ENCODE peak calls at places on chromosome 22, in nine cellular contexts. One of them, this sample, is unnamed.
A peak's percentile ranks its signal among the peaks of the same experiment; 100 is the strongest.

GRCh38 chr22:50267591-50268390 is 2.4 kb downstream of the MAPK11 start:
- DNase-seq in sigmoid colon: peak; percentile 82
- DNase-seq in body of pancreas: peak; percentile 78
- DNase-seq in AG04450: no peak
- DNase-seq in OCI-LY7: peak; percentile 71
- DNase-seq in cardiac fibroblast: peak; percentile 55
- DNase-seq in dorsolateral prefrontal cortex: peak; percentile 59
- DNase-seq in ovary: peak; percentile 79
- DNase-seq in BJ: no peak
- DNase-seq in this sample: no peak

GRCh38 chr22:46086577-46087335 is 63.6 kb upstream of the PPARA start:
- DNase-seq in AG04450: no peak
- DNase-seq in sigmoid colon: peak; percentile 73
- DNase-seq in OCI-LY7: no peak
- DNase-seq in ovary: no peak
- DNase-seq in cardiac fibroblast: peak; percentile 80
- DNase-seq in body of pancreas: no peak
- DNase-seq in BJ: no peak
- DNase-seq in dorsolateral prefrontal cortex: no peak
- DNase-seq in this sample: no peak

GRCh38 chr22:48144318-48144717 is 1381.9 kb downstream of the TBC1D22A start:
- DNase-seq in body of pancreas: no peak
- DNase-seq in ovary: no peak
- DNase-seq in cardiac fibroblast: no peak
- DNase-seq in sigmoid colon: no peak
- DNase-seq in BJ: no peak
- DNase-seq in dorsolateral prefrontal cortex: no peak
- DNase-seq in AG04450: no peak
- DNase-seq in OCI-LY7: no peak
- DNase-seq in this sample: no peak

GRCh38 chr22:32509045-32509444 is 34.4 kb downstream of the FBXO7 start:
- DNase-seq in BJ: no peak
- DNase-seq in AG04450: no peak
- DNase-seq in ovary: no peak
- DNase-seq in dorsolateral prefrontal cortex: no peak
- DNase-seq in sigmoid colon: no peak
- DNase-seq in body of pancreas: no peak
- DNase-seq in cardiac fibroblast: no peak
- DNase-seq in OCI-LY7: no peak
- DNase-seq in this sample: no peak

GRCh38 chr22:41983516-41983915 is 14.3 kb downstream of the SEPTIN3 start:
- DNase-seq in OCI-LY7: no peak
- DNase-seq in ovary: no peak
- DNase-seq in cardiac fibroblast: peak; percentile 52
- DNase-seq in body of pancreas: no peak
- DNase-seq in dorsolateral prefrontal cortex: no peak
- DNase-seq in BJ: peak; percentile 48
- DNase-seq in AG04450: no peak
- DNase-seq in sigmoid colon: no peak
- DNase-seq in this sample: peak; percentile 69

GRCh38 chr22:30635273-30636225 is at the start of gene SLC35E4:
- DNase-seq in OCI-LY7: peak; percentile 91
- DNase-seq in AG04450: peak; percentile 78
- DNase-seq in sigmoid colon: peak; percentile 98
- DNase-seq in dorsolateral prefrontal cortex: peak; percentile 97
- DNase-seq in cardiac fibroblast: peak; percentile 93
- DNase-seq in body of pancreas: peak; percentile 94
- DNase-seq in BJ: no peak
- DNase-seq in ovary: peak; percentile 98
- DNase-seq in this sample: peak; percentile 46

GRCh38 chr22:47322854-47323253 is 560.4 kb downstream of the TBC1D22A start:
- DNase-seq in cardiac fibroblast: no peak
- DNase-seq in ovary: no peak
- DNase-seq in sigmoid colon: no peak
- DNase-seq in BJ: no peak
- DNase-seq in AG04450: no peak
- DNase-seq in OCI-LY7: no peak
- DNase-seq in body of pancreas: no peak
- DNase-seq in dorsolateral prefrontal cortex: no peak
- DNase-seq in this sample: no peak

GRCh38 chr22:45246060-45246985 is 5.6 kb upstream of the KIAA0930 start:
- DNase-seq in cardiac fibroblast: peak; percentile 91
- DNase-seq in OCI-LY7: no peak
- DNase-seq in dorsolateral prefrontal cortex: no peak
- DNase-seq in BJ: peak; percentile 97
- DNase-seq in AG04450: peak; percentile 94
- DNase-seq in ovary: peak; percentile 60
- DNase-seq in sigmoid colon: peak; percentile 93
- DNase-seq in body of pancreas: peak; percentile 96
- DNase-seq in this sample: peak; percentile 94

GRCh38 chr22:29767289-29768051 is at the start of gene UQCR10:
- DNase-seq in cardiac fibroblast: peak; percentile 94
- DNase-seq in sigmoid colon: peak; percentile 96
- DNase-seq in BJ: no peak
- DNase-seq in OCI-LY7: peak; percentile 93
- DNase-seq in ovary: peak; percentile 90
- DNase-seq in dorsolateral prefrontal cortex: peak; percentile 93
- DNase-seq in body of pancreas: peak; percentile 95
- DNase-seq in AG04450: peak; percentile 69
- DNase-seq in this sample: peak; percentile 61

GRCh38 chr22:23496445-23496833 is 83.7 kb downstream of the IGLL1 start:
- DNase-seq in dorsolateral prefrontal cortex: no peak
- DNase-seq in body of pancreas: no peak
- DNase-seq in OCI-LY7: no peak
- DNase-seq in cardiac fibroblast: no peak
- DNase-seq in BJ: no peak
- DNase-seq in AG04450: no peak
- DNase-seq in ovary: no peak
- DNase-seq in sigmoid colon: peak; percentile 26
- DNase-seq in this sample: no peak

GRCh38 chr22:33883961-33884808 is 36.1 kb downstream of the LARGE1 start:
- DNase-seq in dorsolateral prefrontal cortex: no peak
- DNase-seq in cardiac fibroblast: no peak
- DNase-seq in OCI-LY7: no peak
- DNase-seq in ovary: no peak
- DNase-seq in AG04450: no peak
- DNase-seq in sigmoid colon: no peak
- DNase-seq in BJ: no peak
- DNase-seq in body of pancreas: no peak
- DNase-seq in this sample: no peak

GRCh38 chr22:20060700-20061480 is 19.2 kb upstream of the DGCR8 start:
- DNase-seq in dorsolateral prefrontal cortex: no peak
- DNase-seq in OCI-LY7: no peak
- DNase-seq in body of pancreas: no peak
- DNase-seq in cardiac fibroblast: no peak
- DNase-seq in BJ: no peak
- DNase-seq in AG04450: no peak
- DNase-seq in ovary: no peak
- DNase-seq in sigmoid colon: no peak
- DNase-seq in this sample: no peak

GRCh38 chr22:25494774-25495173 is 69.7 kb upstream of the GRK3 start:
- DNase-seq in BJ: no peak
- DNase-seq in body of pancreas: no peak
- DNase-seq in AG04450: no peak
- DNase-seq in cardiac fibroblast: no peak
- DNase-seq in sigmoid colon: no peak
- DNase-seq in dorsolateral prefrontal cortex: no peak
- DNase-seq in OCI-LY7: no peak
- DNase-seq in ovary: no peak
- DNase-seq in this sample: no peak

GRCh38 chr22:35054064-35054463 is 11.9 kb upstream of the ISX start:
- DNase-seq in body of pancreas: no peak
- DNase-seq in cardiac fibroblast: no peak
- DNase-seq in sigmoid colon: no peak
- DNase-seq in ovary: no peak
- DNase-seq in dorsolateral prefrontal cortex: no peak
- DNase-seq in BJ: no peak
- DNase-seq in OCI-LY7: no peak
- DNase-seq in AG04450: no peak
- DNase-seq in this sample: no peak

GRCh38 chr22:43186272-43187170 is at the start of gene TTLL12:
- DNase-seq in OCI-LY7: peak; percentile 74
- DNase-seq in AG04450: no peak
- DNase-seq in ovary: peak; percentile 60
- DNase-seq in body of pancreas: peak; percentile 64
- DNase-seq in BJ: no peak
- DNase-seq in sigmoid colon: peak; percentile 75
- DNase-seq in cardiac fibroblast: peak; percentile 35
- DNase-seq in dorsolateral prefrontal cortex: peak; percentile 29
- DNase-seq in this sample: no peak

GRCh38 chr22:23207786-23208325 is 27.5 kb downstream of the BCR start:
- DNase-seq in cardiac fibroblast: no peak
- DNase-seq in BJ: no peak
- DNase-seq in AG04450: no peak
- DNase-seq in dorsolateral prefrontal cortex: no peak
- DNase-seq in OCI-LY7: peak; percentile 92
- DNase-seq in ovary: no peak
- DNase-seq in sigmoid colon: no peak
- DNase-seq in body of pancreas: peak; percentile 17
- DNase-seq in this sample: no peak

GRCh38 chr22:42544686-42545085 is 9.1 kb upstream of the SERHL2 start:
- DNase-seq in AG04450: no peak
- DNase-seq in BJ: no peak
- DNase-seq in ovary: no peak
- DNase-seq in body of pancreas: no peak
- DNase-seq in OCI-LY7: no peak
- DNase-seq in sigmoid colon: no peak
- DNase-seq in dorsolateral prefrontal cortex: no peak
- DNase-seq in cardiac fibroblast: peak; percentile 76
- DNase-seq in this sample: no peak

GRCh38 chr22:37639070-37639760 is at the start of gene SH3BP1:
- DNase-seq in OCI-LY7: peak; percentile 67
- DNase-seq in sigmoid colon: no peak
- DNase-seq in ovary: peak; percentile 62
- DNase-seq in body of pancreas: peak; percentile 37
- DNase-seq in dorsolateral prefrontal cortex: peak; percentile 54
- DNase-seq in AG04450: no peak
- DNase-seq in BJ: no peak
- DNase-seq in cardiac fibroblast: no peak
- DNase-seq in this sample: no peak

GRCh38 chr22:37639771-37640590 is 512 bp downstream of the SH3BP1 start:
- DNase-seq in AG04450: no peak
- DNase-seq in BJ: no peak
- DNase-seq in body of pancreas: no peak
- DNase-seq in sigmoid colon: no peak
- DNase-seq in dorsolateral prefrontal cortex: no peak
- DNase-seq in ovary: no peak
- DNase-seq in cardiac fibroblast: no peak
- DNase-seq in OCI-LY7: peak; percentile 53
- DNase-seq in this sample: no peak

GRCh38 chr22:37641251-37641949 is 1.9 kb downstream of the SH3BP1 start:
- DNase-seq in AG04450: no peak
- DNase-seq in OCI-LY7: no peak
- DNase-seq in body of pancreas: no peak
- DNase-seq in cardiac fibroblast: no peak
- DNase-seq in dorsolateral prefrontal cortex: no peak
- DNase-seq in ovary: no peak
- DNase-seq in sigmoid colon: no peak
- DNase-seq in BJ: no peak
- DNase-seq in this sample: no peak

GRCh38 chr22:37638351-37639069 is 959 bp upstream of the SH3BP1 start:
- DNase-seq in AG04450: no peak
- DNase-seq in body of pancreas: no peak
- DNase-seq in dorsolateral prefrontal cortex: no peak
- DNase-seq in sigmoid colon: no peak
- DNase-seq in cardiac fibroblast: no peak
- DNase-seq in OCI-LY7: no peak
- DNase-seq in BJ: no peak
- DNase-seq in ovary: no peak
- DNase-seq in this sample: no peak

DNA sequence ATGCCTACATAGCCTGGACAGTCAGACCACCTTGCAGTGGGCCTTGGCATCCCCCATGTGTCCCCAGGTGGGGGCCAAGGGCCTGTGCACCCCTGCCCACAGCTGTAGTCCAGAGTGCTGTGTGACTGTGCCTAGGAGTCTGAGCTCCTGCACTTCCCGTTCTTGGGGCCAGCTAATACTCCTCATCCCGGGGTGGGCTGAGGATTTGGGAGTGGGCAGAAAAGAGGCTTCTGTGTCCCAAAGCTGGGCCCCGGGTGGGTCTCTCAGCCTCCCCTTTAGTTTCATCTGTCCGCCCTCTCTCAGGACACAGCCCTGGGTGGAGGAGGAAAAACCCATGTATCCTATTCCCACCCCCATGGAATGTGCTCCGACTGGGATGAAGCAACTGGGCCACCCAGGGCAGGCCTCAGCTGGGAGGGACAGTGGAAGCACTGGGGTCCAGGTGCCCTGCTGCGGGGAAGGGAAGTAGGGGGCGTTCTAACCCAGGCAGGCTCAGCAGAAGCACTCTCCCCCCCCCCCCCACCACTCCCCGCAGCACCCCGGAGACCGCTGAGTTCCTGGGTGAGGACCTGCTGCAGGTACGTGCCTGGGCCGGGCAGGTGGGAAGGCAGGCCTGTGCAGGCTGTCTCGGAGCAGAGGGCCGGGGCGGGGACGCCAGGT is 1.3 kb downstream of the SH3BP1 start:
- DNase-seq in AG04450: no peak
- DNase-seq in BJ: no peak
- DNase-seq in sigmoid colon: no peak
- DNase-seq in ovary: no peak
- DNase-seq in OCI-LY7: no peak
- DNase-seq in cardiac fibroblast: no peak
- DNase-seq in dorsolateral prefrontal cortex: no peak
- DNase-seq in body of pancreas: no peak
- DNase-seq in this sample: no peak
- H3K4me3 ChIP-seq in AG04450: peak overlapping the region; percentile 88
- H3K4me3 ChIP-seq in BJ: peak overlapping the region; percentile 73
- H3K4me3 ChIP-seq in sigmoid colon: no peak overlapping the region
- H3K4me3 ChIP-seq in ovary: peak overlapping the region; percentile 47
- H3K4me3 ChIP-seq in OCI-LY7: peak overlapping the region; percentile 94
- H3K4me3 ChIP-seq in cardiac fibroblast: peak overlapping the region; percentile 62
- H3K4me3 ChIP-seq in dorsolateral prefrontal cortex: peak overlapping the region; percentile 52
- H3K4me3 ChIP-seq in body of pancreas: no peak overlapping the region
- H3K4me3 ChIP-seq in this sample: peak overlapping the region; percentile 62

GRCh38 chr22:27438271-27438980 is 363.1 kb downstream of the MN1 start:
- DNase-seq in BJ: no peak
- DNase-seq in OCI-LY7: no peak
- DNase-seq in body of pancreas: peak; percentile 71
- DNase-seq in dorsolateral prefrontal cortex: peak; percentile 33
- DNase-seq in cardiac fibroblast: peak; percentile 31
- DNase-seq in sigmoid colon: peak; percentile 76
- DNase-seq in ovary: peak; percentile 64
- DNase-seq in AG04450: no peak
- DNase-seq in this sample: no peak
- TF ChIP-seq CTCF in BJ: no peak
- TF ChIP-seq CTCF in OCI-LY7: no peak
- TF ChIP-seq CTCF in body of pancreas: no peak
- TF ChIP-seq CTCF in dorsolateral prefrontal cortex: no peak
- TF ChIP-seq CTCF in cardiac fibroblast: no peak
- TF ChIP-seq CTCF in sigmoid colon: no peak
- TF ChIP-seq CTCF in ovary: no peak
- TF ChIP-seq CTCF in AG04450: peak; percentile 14
- TF ChIP-seq CTCF in this sample: no peak

GRCh38 chr22:28474248-28474647 is 205.4 kb downstream of the TTC28 start:
- DNase-seq in OCI-LY7: no peak
- DNase-seq in BJ: no peak
- DNase-seq in body of pancreas: no peak
- DNase-seq in cardiac fibroblast: no peak
- DNase-seq in sigmoid colon: no peak
- DNase-seq in AG04450: no peak
- DNase-seq in ovary: no peak
- DNase-seq in dorsolateral prefrontal cortex: no peak
- DNase-seq in this sample: no peak
- H3K4me3 ChIP-seq in OCI-LY7: no peak overlapping the region
- H3K4me3 ChIP-seq in BJ: no peak overlapping the region
- H3K4me3 ChIP-seq in body of pancreas: no peak overlapping the region
- H3K4me3 ChIP-seq in cardiac fibroblast: no peak overlapping the region
- H3K4me3 ChIP-seq in sigmoid colon: no peak overlapping the region
- H3K4me3 ChIP-seq in AG04450: no peak overlapping the region
- H3K4me3 ChIP-seq in ovary: no peak overlapping the region
- H3K4me3 ChIP-seq in dorsolateral prefrontal cortex: no peak overlapping the region
- H3K4me3 ChIP-seq in this sample: no peak overlapping the region

GRCh38 chr22:40310081-40310770 is 36.1 kb upstream of the ADSL start:
- DNase-seq in body of pancreas: no peak
- DNase-seq in OCI-LY7: no peak
- DNase-seq in cardiac fibroblast: peak; percentile 31
- DNase-seq in AG04450: peak; percentile 84
- DNase-seq in ovary: no peak
- DNase-seq in sigmoid colon: peak; percentile 76
- DNase-seq in dorsolateral prefrontal cortex: no peak
- DNase-seq in BJ: peak; percentile 90
- DNase-seq in this sample: peak; percentile 68
- TF ChIP-seq CTCF in body of pancreas: no peak
- TF ChIP-seq CTCF in OCI-LY7: no peak
- TF ChIP-seq CTCF in cardiac fibroblast: no peak
- TF ChIP-seq CTCF in AG04450: no peak
- TF ChIP-seq CTCF in ovary: no peak
- TF ChIP-seq CTCF in sigmoid colon: no peak
- TF ChIP-seq CTCF in dorsolateral prefrontal cortex: no peak
- TF ChIP-seq CTCF in BJ: no peak
- TF ChIP-seq CTCF in this sample: no peak

This sample was measured in AG09309.